ENCODE peak calls at places on chromosomes 5 and 9, in seven cellular contexts. U is HCT116, Z is GM23248, H is neural progenitor cell, T is GM23338, M is hepatocyte, Y is PC-3. V is an unnamed sample.

GRCh38 chr9:68999393-69000105 is 14.4 kb downstream of the PRKACG start:
- DNase-seq in U (peak; percentile 61), Z (peak; percentile 78), H (peak; percentile 82), T (peak; percentile 92), M (peak; percentile 86), Y (peak; percentile 76), V (peak; percentile 82)

GRCh38 chr9:69131682-69132081 is 42.4 kb upstream of the TJP2 start:
- DNase-seq in U (no peak), Z (peak; percentile 85), H (no peak), T (no peak), M (peak; percentile 86), Y (peak; percentile 33), V (no peak)

GRCh38 chr9:68704498-68704803 is 589 bp upstream of the PIP5K1B start:
- DNase-seq in U (no peak), Z (no peak), H (no peak), T (peak; percentile 80), M (no peak), Y (no peak), V (no peak)

GRCh38 chr9:109317311-109317978 is 3.4 kb downstream of the EPB41L4B start:
- DNase-seq in U (no peak), Z (no peak), H (peak; percentile 23), T (peak; percentile 56), M (no peak), Y (peak; percentile 62), V (no peak)

GRCh38 chr5:16980983-16981382 is 44.9 kb upstream of the MYO10 start:
- DNase-seq in U (no peak), Z (peak; percentile 36), H (no peak), T (no peak), M (no peak), Y (peak; percentile 46), V (no peak)

GRCh38 chr9:89112243-89112642 is 66.4 kb downstream of the SHC3 start:
- DNase-seq in U (no peak), Z (no peak), H (no peak), T (no peak), M (no peak), Y (no peak), V (no peak)

GRCh38 chr9:131672451-131672850 is 67.4 kb downstream of the RAPGEF1 start:
- DNase-seq in U (no peak), Z (no peak), H (no peak), T (no peak), M (no peak), Y (no peak), V (no peak)

GRCh38 chr5:87127956-87128687 is 139.6 kb upstream of the RASA1 start:
- DNase-seq in U (no peak), Z (peak; percentile 64), H (no peak), T (no peak), M (no peak), Y (peak; percentile 98), V (no peak)

GRCh38 chr9:37678789-37679273 is 28.1 kb downstream of the FRMPD1 start:
- DNase-seq in U (peak; percentile 3), Z (no peak), H (no peak), T (peak; percentile 16), M (no peak), Y (no peak), V (no peak)

GRCh38 chr5:149387982-149388381 is 8.9 kb upstream of the IL17B start:
- DNase-seq in U (no peak), Z (peak; percentile 48), H (no peak), T (no peak), M (no peak), Y (no peak), V (no peak)

GRCh38 chr5:38871790-38872551 is 26.2 kb downstream of the OSMR start:
- DNase-seq in U (peak; percentile 95), Z (peak; percentile 97), H (no peak), T (no peak), M (peak; percentile 72), Y (peak; percentile 99), V (no peak)

GRCh38 chr9:12972608-12973589 is 198.1 kb downstream of the LURAP1L start:
- DNase-seq in U (no peak), Z (peak; percentile 15), H (no peak), T (no peak), M (peak; percentile 30), Y (no peak), V (peak; percentile 39)

GRCh38 chr9:125989524-125990180 is 242.5 kb downstream of the PBX3 start:
- DNase-seq in U (no peak), Z (no peak), H (no peak), T (no peak), M (no peak), Y (no peak), V (no peak)

GRCh38 chr9:17134396-17134842 is 421 bp upstream of the CNTLN start:
- DNase-seq in U (no peak), Z (peak; percentile 57), H (no peak), T (no peak), M (peak; percentile 16), Y (peak; percentile 14), V (no peak)

GRCh38 chr5:21654-22233 is 70.2 kb upstream of the PLEKHG4B start:
- DNase-seq in U (peak; percentile 38), Z (peak; percentile 51), H (no peak), T (peak; percentile 37), M (no peak), Y (peak; percentile 62), V (peak; percentile 79)

GRCh38 chr5:61489574-61489973 is 157.5 kb downstream of the ZSWIM6 start:
- DNase-seq in U (no peak), Z (no peak), H (no peak), T (no peak), M (no peak), Y (no peak), V (no peak)

GRCh38 chr9:132249690-132250089 is 87.8 kb downstream of the NTNG2 start:
- DNase-seq in U (no peak), Z (no peak), H (no peak), T (no peak), M (no peak), Y (no peak), V (no peak)

GRCh38 chr9:85223506-85224108 is 518.1 kb downstream of the AGTPBP1 start:
- DNase-seq in U (no peak), Z (peak; percentile 75), H (no peak), T (no peak), M (no peak), Y (no peak), V (no peak)

GRCh38 chr9:82332774-82333152 is 344.2 kb downstream of the SPATA31D1 start:
- DNase-seq in U (no peak), Z (peak; percentile 12), H (no peak), T (no peak), M (no peak), Y (peak; percentile 46), V (no peak)

GRCh38 chr9:97502984-97503861 is 1.8 kb downstream of the TMOD1 start:
- DNase-seq in U (no peak), Z (no peak), H (no peak), T (peak; percentile 49), M (no peak), Y (no peak), V (no peak)

DNA sequence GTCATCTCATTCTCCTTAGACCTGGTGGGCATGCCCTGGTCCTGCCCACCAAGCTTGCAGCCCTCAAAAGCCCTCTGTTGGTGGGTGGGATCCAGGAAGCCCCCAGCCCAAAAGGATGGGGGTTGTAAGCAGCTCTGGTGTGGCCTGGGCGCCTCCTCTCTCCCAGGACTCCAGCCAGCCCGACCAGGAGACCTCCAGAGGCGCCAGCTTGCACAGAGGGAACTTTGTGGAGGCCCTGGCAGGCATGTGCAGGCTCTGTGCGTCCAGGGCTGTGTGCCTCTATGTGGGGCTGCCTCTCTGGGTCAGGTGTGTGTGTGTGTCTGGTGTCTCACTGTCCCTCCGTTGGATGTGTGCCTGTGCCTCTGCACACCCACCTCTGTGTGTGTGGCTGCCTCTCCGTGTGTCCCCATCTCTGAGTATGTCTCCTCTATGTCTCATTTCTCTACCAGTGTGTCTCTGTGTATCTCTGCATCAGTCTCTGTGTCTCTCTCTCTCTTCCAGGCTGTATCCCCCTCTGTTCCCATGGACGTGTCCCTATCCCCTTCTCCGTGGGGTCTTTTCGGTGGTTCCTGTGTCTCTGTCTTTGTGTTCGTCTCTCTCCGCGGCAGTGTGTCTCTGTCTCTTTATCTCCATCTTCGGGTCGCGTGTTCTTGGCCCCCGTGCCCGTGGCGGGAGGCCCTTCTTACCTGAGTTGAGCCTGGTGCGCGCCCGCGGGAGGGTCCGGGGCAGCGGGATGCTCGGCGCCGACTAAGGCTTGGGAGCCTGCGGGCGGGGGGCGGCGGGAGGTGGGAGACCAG is 501 bp downstream of the ENHO start:
- DNase-seq in U (no peak), Z (peak; percentile 12), H (peak; percentile 19), T (no peak), M (no peak), Y (no peak), V (no peak)
- TF ChIP-seq EZH2 in U (no peak), Z (peak; percentile 42), H (peak; percentile 46), T (no peak), M (no peak), Y (no peak), V (no peak)

DNA sequence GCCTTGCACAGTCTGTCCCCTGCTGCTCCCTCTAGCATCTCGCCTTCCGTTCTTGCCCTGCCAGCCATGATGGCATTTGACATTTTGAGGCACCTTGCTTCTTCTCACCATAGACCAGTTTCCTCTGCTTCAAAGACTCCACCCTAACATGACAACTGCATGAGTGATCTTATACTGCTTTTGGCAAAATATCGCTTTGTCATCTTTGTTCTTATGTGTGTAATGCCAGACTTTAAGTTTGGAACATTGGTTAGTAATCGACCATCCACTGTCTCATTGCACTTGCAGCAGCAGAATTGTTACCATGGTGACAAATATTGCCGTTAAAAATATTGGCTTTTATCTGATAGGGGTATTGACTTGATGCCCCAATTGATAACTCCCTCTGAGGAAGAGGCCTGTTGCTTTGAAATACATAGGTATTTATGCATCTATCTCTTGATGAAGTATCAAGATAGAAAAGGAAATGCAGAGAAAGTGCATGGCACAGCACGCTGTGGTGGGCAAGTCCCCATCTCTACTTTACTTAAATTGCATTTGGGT is 6.8 kb downstream of the GARIN3 start:
- DNase-seq in U (no peak), Z (peak; percentile 27), H (no peak), T (no peak), M (no peak), Y (peak; percentile 35), V (no peak)
- TF ChIP-seq EZH2phosphoT487 in U (no peak), Z (no peak), H (no peak), T (no peak), M (no peak), Y (no peak), V (no peak)

DNA sequence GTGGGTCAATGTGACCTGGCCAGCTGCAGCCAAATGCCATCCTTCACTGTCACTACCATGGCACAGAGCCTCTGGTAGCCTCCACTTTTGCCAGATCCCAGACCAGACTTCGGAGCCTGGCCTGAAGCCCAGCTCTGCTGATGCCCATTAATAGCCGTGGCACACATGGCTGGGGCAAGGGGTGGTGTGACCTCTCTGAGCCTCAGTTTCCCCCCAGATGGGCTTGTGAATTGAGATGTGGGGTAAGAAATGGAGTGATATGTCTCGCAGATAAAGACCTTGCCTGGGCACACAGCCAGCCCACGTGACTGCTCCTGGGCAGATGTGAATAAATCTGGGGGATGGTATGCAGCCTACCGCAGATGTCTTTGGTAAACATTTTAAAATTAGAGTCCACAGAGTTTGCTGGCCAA is 13.9 kb downstream of the SUSD3 start:
- DNase-seq in U (no peak), Z (no peak), H (no peak), T (no peak), M (no peak), Y (no peak), V (peak; percentile 59)
- H3K4me3 ChIP-seq in U (no peak overlapping the region), Z (no peak overlapping the region), H (no peak overlapping the region), T (no peak overlapping the region), M (no peak overlapping the region), Y (no peak overlapping the region), V (no peak overlapping the region)

GRCh38 chr5:88786789-88787188 is 96.2 kb downstream of the MEF2C start:
- DNase-seq in U (no peak), Z (no peak), H (no peak), T (no peak), M (no peak), Y (no peak), V (no peak)
- TF ChIP-seq EZH2 in U (no peak), Z (no peak), H (no peak), T (no peak), M (no peak), Y (no peak), V (no peak)

GRCh38 chr9:106312913-106313312 is 550.1 kb upstream of the ZNF462 start:
- DNase-seq in U (no peak), Z (no peak), H (no peak), T (no peak), M (no peak), Y (no peak), V (peak; percentile 25)
- TF ChIP-seq EZH2phosphoT487 in U (no peak), Z (no peak), H (no peak), T (no peak), M (no peak), Y (no peak), V (no peak)